ENCODE peak calls at places on chromosomes 12 and 14, in five cellular contexts. Q, S, C, B and I are unnamed samples.

GRCh38 chr12:108516511-108517275 is 1.6 kb downstream of the FICD start:
- DNase-seq in Q (no peak), S (no peak), C (peak; percentile 16), B (peak; percentile 37), I (no peak)

GRCh38 chr12:95319694-95320331 is 102.2 kb downstream of the VEZT start:
- DNase-seq in Q (no peak), S (no peak), C (no peak), B (no peak), I (no peak)

GRCh38 chr14:101126376-101127130 is 223.0 kb upstream of the RTL1 start:
- DNase-seq in Q (no peak), S (peak; percentile 67), C (no peak), B (no peak), I (no peak)

GRCh38 chr14:101557321-101557695 is 4.0 kb upstream of the DIO3 start:
- DNase-seq in Q (no peak), S (no peak), C (no peak), B (no peak), I (no peak)

GRCh38 chr12:102169922-102170698 is 27.5 kb downstream of the PMCH start:
- DNase-seq in Q (no peak), S (no peak), C (peak; percentile 22), B (peak; percentile 59), I (no peak)

GRCh38 chr12:45730842-45731336 is 1.4 kb downstream of the ARID2 start:
- DNase-seq in Q (no peak), S (no peak), C (peak; percentile 30), B (peak; percentile 59), I (no peak)

GRCh38 chr12:65331456-65331855 is 53.0 kb downstream of the MSRB3 start:
- DNase-seq in Q (no peak), S (no peak), C (no peak), B (no peak), I (no peak)

GRCh38 chr14:75222208-75222701 is 45.8 kb upstream of the TMED10 start:
- DNase-seq in Q (no peak), S (no peak), C (peak; percentile 86), B (peak; percentile 62), I (no peak)

GRCh38 chr14:23364164-23364571 is 804 bp downstream of the EFS start:
- DNase-seq in Q (no peak), S (peak; percentile 73), C (peak; percentile 13), B (no peak), I (no peak)

GRCh38 chr14:24179961-24180726 is 8.3 kb downstream of the REC8 start:
- DNase-seq in Q (no peak), S (no peak), C (peak; percentile 85), B (no peak), I (no peak)

GRCh38 chr12:6267007-6267721 is 43.3 kb upstream of the PLEKHG6 start:
- DNase-seq in Q (no peak), S (no peak), C (peak; percentile 30), B (peak; percentile 64), I (no peak)

GRCh38 chr12:51323317-51323960 is 535 bp downstream of the BIN2 start:
- DNase-seq in Q (no peak), S (no peak), C (no peak), B (peak; percentile 75), I (peak; percentile 51)

GRCh38 chr12:61362037-61362436 is 898.2 kb upstream of the USP15 start:
- DNase-seq in Q (no peak), S (no peak), C (no peak), B (no peak), I (no peak)

GRCh38 chr14:68576496-68577244 is 216.2 kb downstream of the ZFP36L1 start:
- DNase-seq in Q (no peak), S (peak; percentile 39), C (peak; percentile 83), B (no peak), I (no peak)

GRCh38 chr14:36817071-36817930 is 155.6 kb downstream of the PAX9 start:
- DNase-seq in Q (no peak), S (no peak), C (no peak), B (no peak), I (no peak)

GRCh38 chr12:16086462-16086861 is 175.3 kb downstream of the DERA start:
- DNase-seq in Q (no peak), S (no peak), C (no peak), B (no peak), I (no peak)

GRCh38 chr12:64010069-64010686 is 165.7 kb downstream of the SRGAP1 start:
- DNase-seq in Q (no peak), S (no peak), C (peak; percentile 48), B (peak; percentile 32), I (no peak)

GRCh38 chr14:74932401-74932901 is 9.4 kb upstream of the RPS6KL1 start:
- DNase-seq in Q (no peak), S (no peak), C (no peak), B (no peak), I (no peak)

GRCh38 chr14:95045255-95045701 is 112.1 kb downstream of the DICER1 start:
- DNase-seq in Q (no peak), S (peak; percentile 39), C (no peak), B (no peak), I (no peak)

GRCh38 chr14:38522724-38523123 is 266.8 kb upstream of the CLEC14A start:
- DNase-seq in Q (no peak), S (no peak), C (no peak), B (no peak), I (no peak)

GRCh38 chr12:47818701-47819543 is 781 bp downstream of the HDAC7 start:
- DNase-seq in Q (peak; percentile 53), S (peak; percentile 92), C (peak; percentile 37), B (peak; percentile 50), I (no peak)

GRCh38 chr12:62785941-62786559 is 148.9 kb downstream of the PPM1H start:
- DNase-seq in Q (no peak), S (no peak), C (peak; percentile 93), B (peak; percentile 9), I (no peak)

GRCh38 chr14:99190696-99191662 is 81.0 kb downstream of the BCL11B start:
- DNase-seq in Q (no peak), S (no peak), C (no peak), B (no peak), I (no peak)

GRCh38 chr12:26188132-26188531 is 7.2 kb upstream of the SSPN start:
- DNase-seq in Q (no peak), S (no peak), C (peak; percentile 83), B (no peak), I (no peak)

GRCh38 chr14:64684091-64684490 is 20.1 kb upstream of the PLEKHG3 start:
- DNase-seq in Q (no peak), S (no peak), C (peak; percentile 60), B (no peak), I (no peak)

GRCh38 chr12:104315326-104316224 is 12.0 kb downstream of the EID3 start:
- DNase-seq in Q (no peak), S (no peak), C (peak; percentile 27), B (no peak), I (no peak)

GRCh38 chr12:19841451-19841850 is 402.2 kb downstream of the AEBP2 start:
- DNase-seq in Q (no peak), S (no peak), C (peak; percentile 38), B (no peak), I (no peak)

GRCh38 chr14:36070056-36071043 is 106.2 kb downstream of the PTCSC3 start:
- DNase-seq in Q (peak; percentile 62), S (no peak), C (peak; percentile 71), B (peak; percentile 75), I (no peak)

GRCh38 chr12:92553389-92553788 is 149.4 kb upstream of the PLEKHG7 start:
- DNase-seq in Q (no peak), S (peak; percentile 83), C (no peak), B (peak; percentile 90), I (no peak)

GRCh38 chr12:93790472-93791152 is 113.4 kb downstream of the CRADD start:
- DNase-seq in Q (no peak), S (no peak), C (peak; percentile 88), B (no peak), I (no peak)

GRCh38 chr14:88478931-88479330 is 75.9 kb downstream of the PTPN21 start:
- DNase-seq in Q (no peak), S (no peak), C (no peak), B (no peak), I (no peak)

GRCh38 chr14:60381909-60382308 is 104.0 kb downstream of the C14orf39 start:
- DNase-seq in Q (no peak), S (no peak), C (no peak), B (no peak), I (no peak)

GRCh38 chr14:45699451-45699850 is 446.4 kb upstream of the MIS18BP1 start:
- DNase-seq in Q (no peak), S (no peak), C (no peak), B (no peak), I (no peak)

GRCh38 chr14:81464253-81465001 is 64.3 kb upstream of the STON2 start:
- DNase-seq in Q (peak; percentile 44), S (no peak), C (peak; percentile 45), B (peak; percentile 78), I (peak; percentile 32)

GRCh38 chr12:54352022-54352531 is 12.2 kb downstream of the GPR84 start:
- DNase-seq in Q (no peak), S (peak; percentile 84), C (peak; percentile 72), B (no peak), I (no peak)

GRCh38 chr14:90409209-90409730 is 12.4 kb downstream of the CALM1 start:
- DNase-seq in Q (no peak), S (no peak), C (peak; percentile 91), B (no peak), I (no peak)

GRCh38 chr12:65998536-65999530 is 131.7 kb downstream of the LLPH start:
- DNase-seq in Q (no peak), S (no peak), C (no peak), B (no peak), I (no peak)